ENCODE peak calls at places on chromosomes 16 and 17, in nine cellular contexts. D is heart left ventricle, L is sigmoid colon, A is right atrium auricular region, K is esophagus squamous epithelium, U is WERI-Rb-1, I is type B pancreatic cell, M is dorsolateral prefrontal cortex, V is mucosa of descending colon. Q is an unnamed sample.

GRCh38 chr16:47928008-47928407 is 227.8 kb downstream of the ABCC12 start:
- DNase-seq in D (no peak), L (no peak), A (no peak), K (no peak), U (peak), I (no peak), M (no peak), V (no peak), Q (no peak)

GRCh38 chr17:27560668-27561067 is 70.3 kb upstream of the LGALS9 start:
- DNase-seq in D (no peak), L (no peak), A (no peak), K (no peak), U (no peak), I (no peak), M (no peak), V (no peak), Q (no peak)

GRCh38 chr17:45186955-45187354 is 25.3 kb downstream of the HEXIM2 start:
- DNase-seq in D (no peak), L (no peak), A (no peak), K (no peak), U (no peak), I (no peak), M (no peak), V (no peak), Q (no peak)

GRCh38 chr16:576823-577201 is 7.0 kb downstream of the PIGQ start:
- DNase-seq in D (no peak), L (no peak), A (no peak), K (no peak), U (peak), I (no peak), M (no peak), V (no peak), Q (no peak)

GRCh38 chr17:9859781-9860180 is 34.1 kb downstream of the GLP2R start:
- DNase-seq in D (no peak), L (no peak), A (peak), K (no peak), U (no peak), I (no peak), M (no peak), V (no peak), Q (no peak)

GRCh38 chr17:17806611-17807010 is 30.2 kb downstream of the SREBF1 start:
- DNase-seq in D (no peak), L (no peak), A (no peak), K (no peak), U (no peak), I (no peak), M (no peak), V (no peak), Q (no peak)

GRCh38 chr17:2395258-2396170 is 5.3 kb downstream of the MNT start:
- DNase-seq in D (no peak), L (peak), A (no peak), K (no peak), U (no peak), I (no peak), M (no peak), V (peak), Q (no peak)

GRCh38 chr17:38879878-38880727 is 10.2 kb downstream of the LASP1 start:
- DNase-seq in D (no peak), L (peak), A (peak), K (no peak), U (no peak), I (no peak), M (no peak), V (peak), Q (peak)

GRCh38 chr16:88375236-88376052 is 7.3 kb upstream of the ZNF469 start:
- DNase-seq in D (no peak), L (peak), A (no peak), K (no peak), U (no peak), I (no peak), M (no peak), V (peak), Q (no peak)

GRCh38 chr17:48429638-48430586 is at the start of gene SKAP1:
- DNase-seq in D (no peak), L (no peak), A (no peak), K (no peak), U (no peak), I (no peak), M (no peak), V (peak), Q (no peak)

GRCh38 chr17:29138991-29139682 is 41.1 kb downstream of the MYO18A start:
- DNase-seq in D (peak), L (no peak), A (no peak), K (no peak), U (no peak), I (no peak), M (peak), V (peak), Q (peak)

GRCh38 chr17:27540300-27541105 is 84.3 kb downstream of the KSR1 start:
- DNase-seq in D (peak), L (peak), A (peak), K (no peak), U (no peak), I (no peak), M (no peak), V (peak), Q (no peak)

GRCh38 chr16:73051216-73051615 is 3.3 kb upstream of the ZFHX3 start:
- DNase-seq in D (no peak), L (no peak), A (no peak), K (no peak), U (no peak), I (no peak), M (no peak), V (no peak), Q (no peak)

GRCh38 chr17:19316756-19317358 is 45.7 kb downstream of the B9D1 start:
- DNase-seq in D (no peak), L (peak), A (no peak), K (no peak), U (no peak), I (no peak), M (no peak), V (no peak), Q (no peak)

GRCh38 chr17:44926841-44927525 is 11.7 kb upstream of the GFAP start:
- DNase-seq in D (no peak), L (no peak), A (no peak), K (no peak), U (no peak), I (no peak), M (no peak), V (no peak), Q (no peak)

GRCh38 chr17:17021194-17021863 is 20.9 kb upstream of the MPRIP start:
- DNase-seq in D (peak), L (no peak), A (peak), K (no peak), U (peak), I (no peak), M (no peak), V (peak), Q (no peak)

GRCh38 chr17:15966183-15966878 is 21.4 kb downstream of the ADORA2B start:
- DNase-seq in D (no peak), L (peak), A (no peak), K (no peak), U (peak), I (no peak), M (no peak), V (peak), Q (peak)

GRCh38 chr16:73032548-73033270 is 15.2 kb downstream of the ZFHX3 start:
- DNase-seq in D (no peak), L (no peak), A (no peak), K (no peak), U (no peak), I (no peak), M (no peak), V (no peak), Q (no peak)

GRCh38 chr16:52578007-52578828 is 31.3 kb upstream of the TOX3 start:
- DNase-seq in D (no peak), L (no peak), A (no peak), K (no peak), U (no peak), I (no peak), M (no peak), V (no peak), Q (no peak)

GRCh38 chr16:58264007-58264406 is 30.8 kb downstream of the PRSS54 start:
- DNase-seq in D (no peak), L (no peak), A (no peak), K (no peak), U (no peak), I (no peak), M (no peak), V (no peak), Q (no peak)

GRCh38 chr17:55962931-55963378 is 190.3 kb upstream of the ANKFN1 start:
- DNase-seq in D (no peak), L (no peak), A (no peak), K (no peak), U (no peak), I (no peak), M (no peak), V (peak), Q (no peak)

GRCh38 chr17:38969281-38969680 is 2.1 kb upstream of the FBXO47 start:
- DNase-seq in D (no peak), L (no peak), A (no peak), K (no peak), U (no peak), I (no peak), M (no peak), V (no peak), Q (no peak)

GRCh38 chr16:51353055-51353454 is 202.0 kb upstream of the SALL1 start:
- DNase-seq in D (no peak), L (no peak), A (no peak), K (no peak), U (no peak), I (no peak), M (no peak), V (no peak), Q (no peak)

GRCh38 chr17:81259058-81259605 is 20.0 kb downstream of the NDUFAF8 start:
- DNase-seq in D (no peak), L (no peak), A (no peak), K (no peak), U (no peak), I (no peak), M (no peak), V (no peak), Q (no peak)

GRCh38 chr17:81257533-81257932 is 18.4 kb downstream of the NDUFAF8 start:
- DNase-seq in D (no peak), L (no peak), A (no peak), K (no peak), U (no peak), I (no peak), M (no peak), V (no peak), Q (no peak)

GRCh38 chr17:81256616-81257015 is 17.5 kb downstream of the NDUFAF8 start:
- DNase-seq in D (no peak), L (no peak), A (no peak), K (no peak), U (no peak), I (no peak), M (no peak), V (no peak), Q (no peak)

GRCh38 chr17:81260171-81260570 is 21.1 kb downstream of the NDUFAF8 start:
- DNase-seq in D (no peak), L (no peak), A (no peak), K (no peak), U (no peak), I (no peak), M (no peak), V (no peak), Q (no peak)

DNA sequence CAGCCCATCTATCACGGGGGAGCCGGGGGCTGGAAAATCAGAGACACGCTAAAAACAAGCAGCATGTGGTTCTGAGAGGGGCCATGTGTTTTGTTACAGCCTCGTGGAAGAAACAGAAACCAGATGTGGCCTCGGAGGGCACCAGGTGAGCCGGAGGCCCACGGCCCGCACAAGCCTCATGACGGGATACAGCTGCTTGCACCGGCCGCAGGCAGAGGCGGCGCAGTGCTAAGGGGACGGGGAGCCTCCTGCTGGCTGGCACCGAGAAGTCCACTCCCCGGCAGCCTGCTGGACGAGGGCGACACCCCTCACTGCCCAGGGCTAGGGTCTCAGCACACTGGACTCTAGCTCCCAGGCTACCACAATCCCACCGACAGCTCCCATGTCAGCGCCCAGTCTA is 19.2 kb downstream of the NDUFAF8 start:
- DNase-seq in D (no peak), L (no peak), A (no peak), K (no peak), U (no peak), I (no peak), M (no peak), V (no peak), Q (no peak)
- TF ChIP-seq CTCF in D (no peak), L (no peak), A (no peak), K (no peak), U (peak), I (peak), M (no peak), V (no peak), Q (no peak)

GRCh38 chr17:50697663-50698272 is 9.9 kb downstream of the ANKRD40 start:
- DNase-seq in D (no peak), L (no peak), A (no peak), K (no peak), U (no peak), I (no peak), M (no peak), V (no peak), Q (no peak)
- TF ChIP-seq CTCF in D (no peak), L (no peak), A (no peak), K (no peak), U (peak), I (no peak), M (no peak), V (no peak), Q (no peak)

GRCh38 chr16:23286131-23286532 is 16.0 kb upstream of the SCNN1B start:
- DNase-seq in D (no peak), L (no peak), A (no peak), K (no peak), U (no peak), I (no peak), M (no peak), V (no peak), Q (no peak)
- TF ChIP-seq CTCF in D (no peak), L (no peak), A (no peak), K (no peak), U (no peak), I (no peak), M (no peak), V (no peak), Q (no peak)

DNA sequence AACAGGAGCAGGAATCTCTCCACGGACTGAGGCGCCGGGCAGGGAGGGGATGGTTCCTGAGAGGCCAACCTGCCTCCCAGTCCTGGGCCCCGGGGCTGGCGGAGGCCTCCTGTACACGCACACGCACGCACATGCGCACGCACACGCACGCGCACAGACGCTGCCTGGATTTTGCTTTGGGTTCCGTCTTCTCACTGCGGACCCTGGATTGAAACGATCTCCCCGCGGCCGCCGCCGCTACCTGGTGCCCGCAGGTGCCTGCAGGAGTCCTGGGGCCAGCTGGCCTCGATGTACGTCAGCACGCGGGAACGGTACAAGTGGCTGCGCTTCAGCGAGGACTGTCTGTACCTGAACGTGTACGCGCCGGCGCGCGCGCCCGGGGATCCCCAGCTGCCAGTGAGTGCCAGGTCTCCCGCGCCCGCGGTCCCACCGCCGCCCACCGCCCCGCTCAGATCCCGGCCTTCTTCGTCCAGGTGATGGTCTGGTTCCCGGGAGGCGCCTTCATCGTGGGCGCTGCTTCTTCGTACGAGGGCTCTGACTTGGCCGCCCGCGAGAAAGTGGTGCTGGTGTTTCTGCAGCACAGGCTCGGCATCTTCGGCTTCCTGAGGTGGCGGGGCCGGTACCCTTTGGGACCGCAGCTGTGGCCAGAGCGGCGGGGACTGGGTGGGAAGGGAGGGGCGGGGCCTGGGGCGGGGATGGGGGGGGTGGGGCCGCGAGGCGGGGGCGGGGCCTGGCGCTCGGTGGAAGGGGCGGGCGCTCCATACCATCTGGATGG is 12.2 kb downstream of the CES4A start:
- DNase-seq in D (peak), L (peak), A (peak), K (no peak), U (peak), I (no peak), M (peak), V (peak), Q (no peak)
- TF ChIP-seq CTCF in D (no peak), L (no peak), A (no peak), K (no peak), U (no peak), I (no peak), M (no peak), V (no peak), Q (no peak)

DNA sequence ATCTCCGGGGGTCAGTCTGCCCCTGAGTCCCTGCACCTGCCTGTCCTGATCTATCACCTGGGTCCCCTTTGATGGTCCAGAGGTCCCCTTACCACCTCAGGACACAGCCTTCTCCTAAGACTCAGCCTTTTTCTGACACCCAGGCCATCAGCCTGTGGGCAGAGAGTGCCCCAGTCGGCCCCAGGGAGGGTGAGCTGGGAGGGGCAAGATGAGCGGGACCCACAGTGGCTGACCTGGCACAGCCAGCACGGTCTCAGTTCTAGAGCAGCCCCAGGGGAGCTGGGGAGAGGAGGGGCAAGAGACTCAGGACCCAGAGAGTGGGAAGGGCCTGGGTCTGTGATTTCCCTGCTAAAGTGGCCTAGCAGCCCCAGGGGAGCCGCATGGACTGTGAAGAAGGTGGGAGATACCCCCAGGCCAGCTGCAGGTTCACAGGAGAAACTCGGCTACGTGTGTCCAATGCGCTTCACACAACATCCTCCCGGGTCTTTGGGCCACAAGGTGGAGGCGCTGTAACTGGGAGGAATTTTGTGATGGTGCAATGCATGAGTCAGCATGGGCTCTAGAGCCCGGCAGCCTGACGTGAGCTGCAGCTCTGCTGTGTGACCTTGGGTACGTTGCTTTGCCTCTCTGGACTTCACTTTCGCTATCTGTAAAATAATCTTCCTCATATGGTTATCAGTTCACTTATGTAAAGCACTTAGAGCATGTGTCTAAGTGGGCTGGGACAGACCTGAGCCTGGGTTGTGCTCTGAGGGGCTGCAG is 67.2 kb upstream of the LHX1 start:
- DNase-seq in D (no peak), L (no peak), A (no peak), K (no peak), U (no peak), I (no peak), M (no peak), V (no peak), Q (no peak)
- TF ChIP-seq CTCF in D (no peak), L (no peak), A (no peak), K (no peak), U (no peak), I (no peak), M (no peak), V (no peak), Q (no peak)

GRCh38 chr16:31295206-31295605 is 35.4 kb downstream of the ITGAM start:
- DNase-seq in D (no peak), L (no peak), A (no peak), K (no peak), U (no peak), I (no peak), M (no peak), V (no peak), Q (no peak)

GRCh38 chr16:31297496-31297895 is 37.7 kb downstream of the ITGAM start:
- DNase-seq in D (no peak), L (no peak), A (no peak), K (no peak), U (no peak), I (no peak), M (no peak), V (no peak), Q (no peak)

GRCh38 chr16:31298340-31298739 is 38.6 kb downstream of the ITGAM start:
- DNase-seq in D (no peak), L (no peak), A (no peak), K (no peak), U (no peak), I (no peak), M (no peak), V (no peak), Q (no peak)

GRCh38 chr16:31301708-31302400 is 42.1 kb downstream of the ITGAM start:
- DNase-seq in D (no peak), L (no peak), A (no peak), K (no peak), U (no peak), I (no peak), M (no peak), V (no peak), Q (no peak)

GRCh38 chr16:31298958-31299357 is 39.2 kb downstream of the ITGAM start:
- DNase-seq in D (no peak), L (no peak), A (no peak), K (no peak), U (no peak), I (no peak), M (no peak), V (no peak), Q (no peak)
- TF ChIP-seq CTCF in D (no peak), L (no peak), A (no peak), K (no peak), U (no peak), I (no peak), M (no peak), V (no peak), Q (no peak)

GRCh38 chr17:74452027-74452840 is 14.2 kb upstream of the CD300A start:
- DNase-seq in D (no peak), L (no peak), A (peak), K (no peak), U (no peak), I (no peak), M (no peak), V (no peak), Q (no peak)

GRCh38 chr17:74453665-74454196 is 12.7 kb upstream of the CD300A start:
- DNase-seq in D (no peak), L (no peak), A (no peak), K (no peak), U (no peak), I (no peak), M (no peak), V (peak), Q (peak)

GRCh38 chr17:74455025-74455585 is 11.3 kb upstream of the CD300A start:
- DNase-seq in D (peak), L (no peak), A (no peak), K (no peak), U (no peak), I (no peak), M (no peak), V (no peak), Q (no peak)

GRCh38 chr17:74452841-74453661 is 13.4 kb upstream of the CD300A start:
- DNase-seq in D (no peak), L (no peak), A (peak), K (no peak), U (peak), I (no peak), M (peak), V (no peak), Q (no peak)

GRCh38 chr17:74454197-74455024 is 12.0 kb upstream of the CD300A start:
- DNase-seq in D (peak), L (peak), A (peak), K (no peak), U (peak), I (peak), M (peak), V (no peak), Q (no peak)
- TF ChIP-seq CTCF in D (no peak), L (no peak), A (peak), K (no peak), U (no peak), I (peak), M (peak), V (no peak), Q (peak)

GRCh38 chr17:5813357-5813756 is 229.0 kb upstream of the NLRP1 start:
- DNase-seq in D (no peak), L (no peak), A (no peak), K (no peak), U (no peak), I (no peak), M (no peak), V (no peak), Q (no peak)
- TF ChIP-seq CTCF in D (no peak), L (no peak), A (no peak), K (no peak), U (no peak), I (no peak), M (no peak), V (no peak), Q (no peak)

Q was measured in endothelial cell.